ENCODE peak calls at places on chromosomes 6 and 20, in nine cellular contexts. P is CD8-positive, alpha-beta T cell; H is stomach; N is astrocyte; I is psoas muscle; A is CD4-positive, alpha-beta T cell; F is colonic mucosa; L is tibial artery; R is left ventricle myocardium inferior. E is an unnamed sample.

GRCh38 chr6:151240036-151240685 is 394 bp downstream of the AKAP12 start:
- DNase-seq in P (no peak), H (peak; percentile 36), N (peak; percentile 69), I (peak; percentile 88), A (no peak), F (peak; percentile 61), L (peak; percentile 91), R (peak; percentile 84), E (peak; percentile 51)

GRCh38 chr6:31356216-31356945 is 598 bp downstream of the HLA-B start:
- DNase-seq in P (peak; percentile 36), H (peak; percentile 49), N (no peak), I (peak; percentile 64), A (no peak), F (peak; percentile 48), L (peak; percentile 52), R (peak; percentile 38), E (peak; percentile 46)

GRCh38 chr6:43009124-43009523 is 4.6 kb downstream of the MEA1 start:
- DNase-seq in P (peak; percentile 39), H (peak; percentile 34), N (no peak), I (peak; percentile 68), A (no peak), F (no peak), L (no peak), R (peak; percentile 59), E (no peak)

GRCh38 chr20:50580016-50580747 is 70.0 kb downstream of the PTPN1 start:
- DNase-seq in P (peak; percentile 57), H (peak; percentile 64), N (no peak), I (peak; percentile 88), A (peak; percentile 60), F (peak; percentile 65), L (peak; percentile 53), R (peak; percentile 67), E (peak; percentile 59)

GRCh38 chr20:31837896-31838397 is 7.5 kb downstream of the FOXS1 start:
- DNase-seq in P (no peak), H (no peak), N (peak; percentile 38), I (no peak), A (no peak), F (no peak), L (no peak), R (no peak), E (no peak)

GRCh38 chr6:117615981-117616961 is 14.0 kb upstream of the GOPC start:
- DNase-seq in P (peak; percentile 25), H (no peak), N (peak; percentile 95), I (no peak), A (peak; percentile 33), F (no peak), L (no peak), R (no peak), E (no peak)

GRCh38 chr6:100472674-100473073 is 8.0 kb upstream of the SIM1 start:
- DNase-seq in P (no peak), H (no peak), N (peak; percentile 56), I (no peak), A (no peak), F (no peak), L (no peak), R (no peak), E (no peak)

GRCh38 chr20:45372646-45373352 is 5.3 kb downstream of the TP53TG5 start:
- DNase-seq in P (no peak), H (no peak), N (no peak), I (peak; percentile 74), A (no peak), F (no peak), L (peak; percentile 54), R (no peak), E (no peak)

GRCh38 chr6:137051790-137052472 is 7.2 kb upstream of the IL20RA start:
- DNase-seq in P (no peak), H (no peak), N (no peak), I (no peak), A (no peak), F (no peak), L (no peak), R (no peak), E (no peak)

GRCh38 chr6:36940027-36940426 is 14.5 kb upstream of the PI16 start:
- DNase-seq in P (no peak), H (no peak), N (no peak), I (no peak), A (no peak), F (no peak), L (no peak), R (no peak), E (no peak)

GRCh38 chr20:25191051-25191450 is 4.5 kb upstream of the ENTPD6 start:
- DNase-seq in P (no peak), H (peak; percentile 58), N (no peak), I (no peak), A (no peak), F (no peak), L (no peak), R (peak; percentile 66), E (no peak)

GRCh38 chr6:34145161-34146020 is 496 bp downstream of the GRM4 start:
- DNase-seq in P (peak; percentile 65), H (no peak), N (peak; percentile 53), I (peak; percentile 51), A (peak; percentile 49), F (no peak), L (no peak), R (no peak), E (no peak)

GRCh38 chr6:34143196-34143883 is 2.5 kb downstream of the GRM4 start:
- DNase-seq in P (no peak), H (no peak), N (no peak), I (peak; percentile 29), A (no peak), F (no peak), L (no peak), R (no peak), E (no peak)

GRCh38 chr6:34144581-34145160 is 1.2 kb downstream of the GRM4 start:
- DNase-seq in P (no peak), H (no peak), N (no peak), I (peak; percentile 50), A (no peak), F (no peak), L (no peak), R (no peak), E (no peak)

GRCh38 chr6:34142599-34142998 is 3.3 kb downstream of the GRM4 start:
- DNase-seq in P (no peak), H (no peak), N (no peak), I (peak; percentile 36), A (no peak), F (no peak), L (no peak), R (no peak), E (no peak)

GRCh38 chr6:34143884-34144580 is 1.9 kb downstream of the GRM4 start:
- DNase-seq in P (peak; percentile 53), H (no peak), N (no peak), I (peak; percentile 65), A (peak; percentile 58), F (no peak), L (no peak), R (no peak), E (no peak)
- TF ChIP-seq CTCF in P (peak; percentile 34), H (no peak), N (no peak), I (no peak), A (no peak), F (no peak), L (no peak), R (no peak), E (no peak)

DNA sequence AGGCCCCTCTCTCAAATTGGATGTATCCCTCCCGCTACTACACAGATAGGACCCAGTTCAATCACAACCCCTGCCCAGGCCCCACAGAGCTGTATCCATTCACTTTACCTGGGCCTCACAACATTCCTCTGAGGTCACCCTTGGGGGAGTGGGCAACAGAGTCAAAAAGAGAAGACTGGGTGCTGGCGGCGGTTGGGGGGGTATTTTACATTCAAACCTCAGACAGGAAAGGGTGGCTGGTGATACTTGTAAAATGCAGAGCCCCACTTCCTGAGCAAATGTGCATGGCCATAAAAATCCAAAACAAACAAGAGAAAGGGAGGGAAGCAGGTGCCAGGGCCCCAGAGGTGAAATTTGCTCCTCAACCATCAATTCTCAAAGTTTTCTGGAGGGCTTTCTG is 3.5 kb downstream of the LRFN2 start:
- DNase-seq in P (no peak), H (no peak), N (no peak), I (no peak), A (no peak), F (peak; percentile 47), L (no peak), R (no peak), E (no peak)
- H3K27me3 ChIP-seq in P (no peaks in the 10 kb centered on the region), H (peaks cover 25% of the 10 kb centered on the region), N (peaks cover 23% of the 10 kb centered on the region), I (peaks cover 3% of the 10 kb centered on the region), A (peaks cover 10% of the 10 kb centered on the region), F (peaks cover 6% of the 10 kb centered on the region), L (no peaks in the 10 kb centered on the region), R (peaks cover 88% of the 10 kb centered on the region), E (peaks cover 6% of the 10 kb centered on the region)

DNA sequence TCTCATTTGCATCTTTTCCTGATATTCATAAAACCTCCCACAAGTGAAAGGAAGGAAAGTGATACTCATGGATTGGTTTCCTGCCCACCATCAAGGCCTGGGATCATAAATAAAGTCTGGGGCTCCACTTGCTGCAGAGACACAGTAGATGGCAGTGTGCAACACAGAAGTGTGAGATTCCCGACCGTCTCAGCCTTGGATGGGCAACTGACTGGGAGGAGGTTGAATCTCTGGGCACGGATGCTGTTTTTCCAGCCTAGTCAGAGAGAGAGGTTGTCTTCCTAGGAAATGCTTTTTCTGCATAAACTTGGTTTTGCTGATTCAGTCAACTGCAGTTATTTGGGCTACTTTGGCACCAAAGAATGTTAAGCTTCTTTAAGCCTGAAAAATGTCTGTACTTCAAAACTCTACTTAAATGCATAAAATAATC is 9.9 kb upstream of the RFPL4B start:
- DNase-seq in P (no peak), H (peak; percentile 53), N (peak; percentile 79), I (peak; percentile 60), A (no peak), F (peak; percentile 32), L (peak; percentile 63), R (peak; percentile 27), E (peak; percentile 40)
- TF ChIP-seq CTCF in P (no peak), H (no peak), N (peak; percentile 92), I (peak; percentile 43), A (no peak), F (peak; percentile 20), L (peak; percentile 48), R (peak; percentile 73), E (peak; percentile 14)

GRCh38 chr20:22586645-22587310 is 2.4 kb upstream of the FOXA2 start:
- DNase-seq in P (no peak), H (peak; percentile 79), N (no peak), I (peak; percentile 65), A (no peak), F (peak; percentile 85), L (no peak), R (no peak), E (peak; percentile 61)

GRCh38 chr20:22583773-22584629 is at the start of gene FOXA2:
- DNase-seq in P (no peak), H (peak; percentile 85), N (no peak), I (no peak), A (no peak), F (peak; percentile 82), L (no peak), R (no peak), E (peak; percentile 90)

GRCh38 chr20:22584922-22585785 is 782 bp upstream of the FOXA2 start:
- DNase-seq in P (no peak), H (peak; percentile 57), N (no peak), I (no peak), A (no peak), F (peak; percentile 67), L (no peak), R (no peak), E (no peak)

GRCh38 chr20:22584630-22584921 is 204 bp upstream of the FOXA2 start:
- DNase-seq in P (no peak), H (peak; percentile 92), N (no peak), I (no peak), A (no peak), F (peak; percentile 90), L (no peak), R (no peak), E (no peak)

GRCh38 chr20:22585786-22586493 is 1.6 kb upstream of the FOXA2 start:
- DNase-seq in P (no peak), H (no peak), N (no peak), I (no peak), A (no peak), F (peak; percentile 25), L (no peak), R (no peak), E (no peak)
- H3K27me3 ChIP-seq in P (peaks cover 4% of the 10 kb centered on the region), H (peaks cover 59% of the 10 kb centered on the region), N (peaks cover 53% of the 10 kb centered on the region), I (peaks cover 47% of the 10 kb centered on the region), A (peaks cover 57% of the 10 kb centered on the region), F (peaks cover 27% of the 10 kb centered on the region), L (no peaks in the 10 kb centered on the region), R (peaks cover 99% of the 10 kb centered on the region), E (no peaks in the 10 kb centered on the region)